ENCODE peak calls at places on chromosomes 4 and X, in five cellular contexts. R, E, S, T and N are unnamed samples.

GRCh38 chr4:139028191-139028661 is 12.6 kb downstream of the NOCT start:
- DNase-seq in R (peak), T (no peak), S (no peak), E (no peak), N (peak)

GRCh38 chr4:187171731-187172339 is 448.2 kb upstream of the FAT1 start:
- DNase-seq in E (no peak), S (peak), R (no peak), T (no peak), N (no peak)

GRCh38 chr4:184368731-184369130 is 105.6 kb downstream of the IRF2 start:
- DNase-seq in E (no peak), S (no peak), T (no peak), R (no peak), N (no peak)

GRCh38 chrX:139967300-139967699 is 2.0 kb upstream of the CXorf66 start:
- DNase-seq in T (no peak), R (no peak), S (peak), E (no peak), N (no peak)

GRCh38 chr4:159238631-159239030 is 135.8 kb downstream of the RAPGEF2 start:
- DNase-seq in T (no peak), R (no peak), S (no peak), E (no peak), N (no peak)

GRCh38 chr4:168177546-168178149 is 85.3 kb downstream of the ANXA10 start:
- DNase-seq in T (no peak), R (peak), E (no peak), S (no peak), N (no peak)

GRCh38 chrX:5242091-5242790 is 986.4 kb downstream of the NLGN4X start:
- DNase-seq in S (no peak), E (no peak), R (no peak), T (no peak), N (no peak)

GRCh38 chr4:42371306-42372063 is 25.8 kb upstream of the SHISA3 start:
- DNase-seq in S (peak), T (peak), E (no peak), R (no peak), N (peak)

GRCh38 chr4:2843909-2844584 is 403 bp downstream of the ADD1 start:
- DNase-seq in S (peak), E (no peak), T (no peak), R (peak), N (peak)

GRCh38 chrX:9420513-9420912 is 44.3 kb upstream of the TBL1X start:
- DNase-seq in T (no peak), S (peak), R (no peak), E (no peak), N (no peak)

GRCh38 chrX:46488712-46489111 is 56.5 kb downstream of the ZNF674 start:
- DNase-seq in S (no peak), T (no peak), R (no peak), E (no peak), N (no peak)

GRCh38 chr4:124936427-124936826 is 223.9 kb upstream of the ANKRD50 start:
- DNase-seq in S (peak), E (no peak), T (no peak), R (peak), N (peak)

GRCh38 chr4:179225594-179225993 is 1783.4 kb upstream of the AGA start:
- DNase-seq in E (no peak), S (no peak), T (no peak), R (no peak), N (no peak)

GRCh38 chrX:65203545-65203944 is 227.3 kb upstream of the ZC4H2 start:
- DNase-seq in E (no peak), T (no peak), R (peak), S (no peak), N (no peak)

GRCh38 chr4:180828455-180829018 is 1414.7 kb upstream of the TENM3 start:
- DNase-seq in S (peak), T (peak), R (no peak), E (no peak), N (peak)

GRCh38 chr4:104015680-104016079 is 295.9 kb upstream of the TACR3 start:
- DNase-seq in E (no peak), T (peak), R (no peak), S (peak), N (no peak)

GRCh38 chr4:121026034-121026433 is 46.3 kb downstream of the NDNF start:
- DNase-seq in R (no peak), T (no peak), E (no peak), S (no peak), N (no peak)

GRCh38 chr4:6674500-6675149 is 19.1 kb upstream of the S100P start:
- DNase-seq in R (no peak), E (peak), S (peak), T (peak), N (no peak)
- TF ChIP-seq CTCF in R (no peak), E (peak), S (peak), T (no peak), N (peak)

GRCh38 chr4:118910221-118910620 is 21.6 kb downstream of the SYNPO2 start:
- DNase-seq in E (no peak), R (no peak), S (no peak), T (no peak), N (no peak)

GRCh38 chr4:118905546-118905945 is 16.9 kb downstream of the SYNPO2 start:
- DNase-seq in E (no peak), S (peak), R (no peak), T (no peak), N (no peak)

GRCh38 chr4:118915468-118915867 is 26.8 kb downstream of the SYNPO2 start:
- DNase-seq in E (no peak), R (no peak), T (no peak), S (no peak), N (no peak)

GRCh38 chr4:118909173-118909956 is 20.7 kb downstream of the SYNPO2 start:
- DNase-seq in T (no peak), E (no peak), S (no peak), R (no peak), N (no peak)

GRCh38 chr4:118911162-118911791 is 22.6 kb downstream of the SYNPO2 start:
- DNase-seq in R (no peak), S (peak), T (no peak), E (no peak), N (no peak)
- H3K4me3 ChIP-seq in R (no peak), S (no peak), T (no peak), E (no peak), N (no peak)

DNA sequence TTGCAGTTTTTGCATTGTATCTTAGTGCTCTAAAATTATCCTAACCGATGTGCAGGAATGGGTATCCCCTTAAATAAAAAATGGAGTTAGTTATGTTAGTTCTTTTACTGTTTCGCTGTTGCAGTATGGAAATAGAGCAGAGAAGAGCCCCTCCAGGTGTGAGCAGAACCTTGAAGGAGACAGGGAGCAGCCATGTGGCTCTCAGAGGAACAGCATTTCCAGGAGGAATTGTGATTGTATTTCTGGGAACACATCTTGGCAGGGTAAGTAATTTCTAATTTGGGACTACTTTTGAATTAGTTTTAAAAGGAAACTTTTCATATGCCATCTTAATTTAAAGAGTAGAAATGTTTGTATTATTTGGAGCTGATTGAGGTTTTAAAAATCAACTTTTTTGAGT is 5.3 kb upstream of the CCDC158 start:
- DNase-seq in S (no peak), R (no peak), E (no peak), T (no peak), N (no peak)
- TF ChIP-seq CTCF in S (peak), R (no peak), E (no peak), T (peak), N (no peak)

DNA sequence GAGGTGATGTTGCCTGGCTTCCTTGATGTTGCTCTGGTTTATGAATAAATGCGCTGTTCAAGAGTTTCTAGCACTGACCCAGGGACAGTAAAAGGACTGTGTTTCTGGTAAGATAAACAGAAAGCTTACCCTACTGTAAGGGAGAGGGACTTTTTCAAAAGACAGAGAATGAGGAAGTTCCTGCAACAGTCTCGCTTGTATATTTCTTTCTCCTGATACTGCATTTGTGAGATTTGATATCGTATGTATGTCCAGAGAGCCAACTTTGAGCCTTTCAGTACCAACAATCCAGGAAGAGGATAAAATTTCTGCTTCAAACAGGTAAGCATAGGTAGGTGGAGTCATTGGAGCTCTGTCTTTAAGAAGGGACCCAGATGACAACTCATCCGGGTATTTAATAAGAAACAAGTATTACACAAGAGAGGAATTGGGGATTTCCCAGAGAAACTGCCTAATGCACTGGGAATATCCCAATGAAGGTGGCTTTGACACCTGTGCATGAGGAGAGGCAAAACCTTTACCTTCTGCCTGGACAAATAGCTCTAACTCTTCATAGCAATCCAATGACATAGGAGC is 771 bp downstream of the DAPP1 start:
- DNase-seq in T (no peak), E (no peak), R (no peak), S (no peak), N (no peak)
- H3K4me3 ChIP-seq in T (no peak), E (peak), R (no peak), S (no peak), N (no peak)

GRCh38 chr4:164318350-164318749 is 435.6 kb upstream of the SMIM31 start:
- DNase-seq in R (no peak), E (no peak), T (no peak), S (no peak), N (no peak)

GRCh38 chr4:164320847-164321246 is 433.1 kb upstream of the SMIM31 start:
- DNase-seq in T (no peak), S (no peak), R (no peak), E (no peak), N (no peak)
- TF ChIP-seq CTCF in T (no peak), S (no peak), R (no peak), E (no peak), N (no peak)

DNA sequence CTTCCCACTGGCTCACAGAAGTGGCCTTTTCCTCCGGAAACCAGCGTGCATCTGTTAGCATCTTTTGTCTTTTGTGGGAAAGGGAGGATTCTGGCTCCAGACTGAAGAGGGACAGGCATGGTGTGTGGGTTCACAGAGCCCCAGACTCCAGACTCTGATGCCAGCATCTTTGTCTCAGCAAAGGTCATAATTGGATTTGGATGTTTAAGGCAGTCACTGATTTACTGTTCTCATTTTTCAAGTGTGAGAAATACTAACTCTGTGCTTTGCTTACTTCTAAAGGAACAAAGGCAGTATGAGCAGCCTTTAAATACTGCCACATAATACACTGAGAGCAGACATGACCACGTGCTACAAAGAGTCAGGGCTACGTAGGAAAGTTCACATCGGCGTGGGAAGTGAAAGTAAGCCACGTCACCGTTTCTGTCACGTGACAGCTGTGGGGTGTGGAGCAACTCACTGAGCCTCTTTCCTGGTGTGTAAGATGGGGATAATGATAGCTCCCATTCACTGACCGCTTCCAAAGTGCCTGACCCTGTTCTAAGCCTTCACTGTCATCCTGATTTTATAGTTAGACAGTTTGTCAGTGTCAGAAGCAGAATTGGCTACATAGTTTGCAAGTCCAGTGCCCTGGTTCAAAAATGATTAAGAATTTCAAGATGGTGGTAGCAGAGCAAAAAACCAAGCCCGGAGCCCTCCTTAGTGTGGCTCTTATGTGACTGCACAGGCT is 24.8 kb upstream of the TMSB4X start:
- DNase-seq in E (peak), T (no peak), R (peak), S (peak), N (peak)
- H3K4me3 ChIP-seq in E (no peak), T (no peak), R (no peak), S (no peak), N (no peak)